ENCODE peak calls at places on chromosomes 2 and 18, in four cellular contexts. One of them, this sample, is unnamed. For H3K4me1, the result is how much of the 10 kb centered on the place peaks cover.

GRCh38 chr18:75003764-75004690 is 204.9 kb downstream of the PTGR3 start:
- DNase-seq in kidney: no peak
- DNase-seq in astrocyte: no peak
- DNase-seq in A549: no peak
- DNase-seq in this sample: no peak

GRCh38 chr2:37453024-37453423 is 108.6 kb downstream of the QPCT start:
- DNase-seq in A549: no peak
- DNase-seq in astrocyte: no peak
- DNase-seq in kidney: no peak
- DNase-seq in this sample: no peak

GRCh38 chr2:237723613-237724012 is 75.0 kb upstream of the RBM44 start:
- DNase-seq in kidney: no peak
- DNase-seq in astrocyte: peak
- DNase-seq in A549: peak
- DNase-seq in this sample: no peak

GRCh38 chr2:10460366-10460796 is 12.3 kb upstream of the ODC1 start:
- DNase-seq in kidney: no peak
- DNase-seq in astrocyte: no peak
- DNase-seq in A549: no peak
- DNase-seq in this sample: no peak

GRCh38 chr2:55811048-55811447 is 112.5 kb downstream of the EFEMP1 start:
- DNase-seq in astrocyte: no peak
- DNase-seq in kidney: no peak
- DNase-seq in A549: no peak
- DNase-seq in this sample: no peak

GRCh38 chr2:218896501-218897393 is 16.1 kb downstream of the WNT10A start:
- DNase-seq in kidney: peak
- DNase-seq in A549: peak
- DNase-seq in astrocyte: peak
- DNase-seq in this sample: no peak

GRCh38 chr2:197286805-197287595 is 23.6 kb downstream of the ANKRD44 start:
- DNase-seq in astrocyte: peak
- DNase-seq in A549: peak
- DNase-seq in kidney: no peak
- DNase-seq in this sample: no peak

GRCh38 chr2:89850881-89851582 is 1159.6 kb downstream of the RPIA start:
- DNase-seq in astrocyte: no peak
- DNase-seq in A549: no peak
- DNase-seq in kidney: no peak
- DNase-seq in this sample: no peak

GRCh38 chr18:34626404-34627137 is 83.5 kb upstream of the DTNA start:
- DNase-seq in kidney: no peak
- DNase-seq in astrocyte: peak
- DNase-seq in A549: no peak
- DNase-seq in this sample: no peak

GRCh38 chr18:54622084-54622483 is 31.0 kb downstream of the DYNAP start:
- DNase-seq in astrocyte: no peak
- DNase-seq in A549: no peak
- DNase-seq in kidney: no peak
- DNase-seq in this sample: no peak

GRCh38 chr2:176188969-176189665 is 649 bp downstream of the HOXD1 start:
- DNase-seq in astrocyte: no peak
- DNase-seq in A549: no peak
- DNase-seq in kidney: peak
- DNase-seq in this sample: peak

GRCh38 chr2:207254526-207255464 is 89.0 kb upstream of the KLF7 start:
- DNase-seq in kidney: no peak
- DNase-seq in A549: no peak
- DNase-seq in astrocyte: peak
- DNase-seq in this sample: no peak

GRCh38 chr18:49020621-49021021 is 69.9 kb upstream of the SMAD7 start:
- DNase-seq in A549: no peak
- DNase-seq in astrocyte: peak
- DNase-seq in kidney: peak
- DNase-seq in this sample: no peak

GRCh38 chr2:209495855-209496585 is 72.2 kb downstream of the MAP2 start:
- DNase-seq in A549: peak
- DNase-seq in kidney: no peak
- DNase-seq in astrocyte: peak
- DNase-seq in this sample: no peak

GRCh38 chr2:197165020-197165419 is 145.6 kb downstream of the ANKRD44 start:
- DNase-seq in A549: no peak
- DNase-seq in astrocyte: no peak
- DNase-seq in kidney: no peak
- DNase-seq in this sample: no peak

GRCh38 chr2:100891911-100892642 is 72.1 kb downstream of the NPAS2 start:
- DNase-seq in A549: no peak
- DNase-seq in astrocyte: peak
- DNase-seq in kidney: no peak
- DNase-seq in this sample: no peak

GRCh38 chr2:196530910-196531309 is 108.6 kb upstream of the CCDC150 start:
- DNase-seq in A549: no peak
- DNase-seq in kidney: no peak
- DNase-seq in astrocyte: no peak
- DNase-seq in this sample: no peak

GRCh38 chr2:205712983-205713531 is 30.8 kb downstream of the NRP2 start:
- DNase-seq in A549: no peak
- DNase-seq in kidney: no peak
- DNase-seq in astrocyte: no peak
- DNase-seq in this sample: no peak

GRCh38 chr18:10965104-10965503 is 184.3 kb downstream of the PIEZO2 start:
- DNase-seq in A549: no peak
- DNase-seq in kidney: no peak
- DNase-seq in astrocyte: no peak
- DNase-seq in this sample: no peak

GRCh38 chr2:15127876-15128275 is 433.3 kb downstream of the NBAS start:
- DNase-seq in A549: no peak
- DNase-seq in astrocyte: no peak
- DNase-seq in kidney: no peak
- DNase-seq in this sample: no peak

DNA sequence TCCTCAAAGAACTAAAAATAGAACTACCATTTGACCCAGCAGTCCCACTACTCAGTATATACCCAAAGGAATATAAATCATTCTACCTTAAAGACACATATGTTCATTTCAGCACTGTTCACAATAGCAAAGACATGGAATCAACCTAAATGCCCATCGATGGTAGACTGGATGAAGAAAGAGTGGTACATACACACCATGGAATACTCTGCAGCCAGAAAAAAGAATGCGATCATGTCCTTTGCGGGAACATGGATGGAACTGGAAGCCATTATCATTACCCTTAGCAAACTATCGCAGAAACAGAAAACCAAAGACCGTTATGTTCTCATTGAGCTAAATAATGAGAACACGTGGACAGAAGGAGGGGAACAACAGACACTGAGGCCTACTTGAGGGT is 44.5 kb downstream of the TWSG1 start:
- DNase-seq in A549: no peak
- DNase-seq in astrocyte: no peak
- DNase-seq in kidney: no peak
- DNase-seq in this sample: no peak
- H3K4me1 ChIP-seq in A549: under half
- H3K4me1 ChIP-seq in astrocyte: under half
- H3K4me1 ChIP-seq in kidney: under half
- H3K4me1 ChIP-seq in this sample: under half

DNA sequence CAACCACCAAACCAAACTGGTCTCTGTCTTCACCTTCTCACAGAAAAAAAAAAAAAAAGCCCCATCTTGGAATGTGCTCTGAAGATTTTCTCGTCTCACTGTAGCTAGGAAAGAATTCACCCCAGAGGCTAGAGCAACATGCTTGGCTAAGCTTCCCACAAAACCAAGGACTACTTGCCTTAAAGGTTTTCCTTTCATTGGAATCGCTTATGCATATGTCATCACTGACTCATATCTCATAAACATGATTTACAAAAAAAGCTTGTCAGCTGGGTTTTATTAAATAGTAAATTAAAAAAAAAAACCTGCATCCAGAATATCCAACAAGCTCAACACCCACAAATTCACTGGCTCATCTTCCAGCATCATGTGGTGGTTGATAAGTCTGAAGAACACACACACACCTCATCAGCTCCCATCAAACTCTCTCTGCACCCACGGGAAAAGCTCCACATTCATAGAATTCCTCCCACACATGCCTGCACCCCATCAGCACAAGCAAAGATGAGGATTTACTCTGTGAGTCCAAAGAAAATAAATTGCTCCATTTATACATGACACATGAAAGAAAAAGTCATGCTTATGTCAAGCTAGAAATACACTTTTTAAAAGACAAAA is 182.0 kb upstream of the TRIB2 start:
- DNase-seq in kidney: no peak
- DNase-seq in astrocyte: peak
- DNase-seq in A549: no peak
- DNase-seq in this sample: no peak
- H3K27ac ChIP-seq in kidney: no peak
- H3K27ac ChIP-seq in astrocyte: peak
- H3K27ac ChIP-seq in A549: no peak
- H3K27ac ChIP-seq in this sample: no peak

GRCh38 chr2:69017080-69017479 is 4.1 kb downstream of the ANTXR1 start:
- DNase-seq in kidney: no peak
- DNase-seq in A549: no peak
- DNase-seq in astrocyte: peak
- DNase-seq in this sample: no peak
- H3K4me1 ChIP-seq in kidney: under half
- H3K4me1 ChIP-seq in A549: half or more
- H3K4me1 ChIP-seq in astrocyte: under half
- H3K4me1 ChIP-seq in this sample: under half

GRCh38 chr2:172375247-172375646 is 52.1 kb upstream of the ITGA6 start:
- DNase-seq in A549: no peak
- DNase-seq in kidney: no peak
- DNase-seq in astrocyte: no peak
- DNase-seq in this sample: no peak

GRCh38 chr2:172376505-172377125 is 50.8 kb upstream of the ITGA6 start:
- DNase-seq in A549: no peak
- DNase-seq in astrocyte: no peak
- DNase-seq in kidney: no peak
- DNase-seq in this sample: no peak

GRCh38 chr2:172377408-172377807 is 50.0 kb upstream of the ITGA6 start:
- DNase-seq in astrocyte: no peak
- DNase-seq in A549: no peak
- DNase-seq in kidney: no peak
- DNase-seq in this sample: no peak

GRCh38 chr2:172381275-172381608 is 46.1 kb upstream of the ITGA6 start:
- DNase-seq in A549: no peak
- DNase-seq in kidney: no peak
- DNase-seq in astrocyte: no peak
- DNase-seq in this sample: no peak

GRCh38 chr2:172380436-172381274 is 46.7 kb upstream of the ITGA6 start:
- DNase-seq in astrocyte: peak
- DNase-seq in kidney: no peak
- DNase-seq in A549: no peak
- DNase-seq in this sample: no peak
- H3K27ac ChIP-seq in astrocyte: no peak
- H3K27ac ChIP-seq in kidney: peak
- H3K27ac ChIP-seq in A549: no peak
- H3K27ac ChIP-seq in this sample: no peak

DNA sequence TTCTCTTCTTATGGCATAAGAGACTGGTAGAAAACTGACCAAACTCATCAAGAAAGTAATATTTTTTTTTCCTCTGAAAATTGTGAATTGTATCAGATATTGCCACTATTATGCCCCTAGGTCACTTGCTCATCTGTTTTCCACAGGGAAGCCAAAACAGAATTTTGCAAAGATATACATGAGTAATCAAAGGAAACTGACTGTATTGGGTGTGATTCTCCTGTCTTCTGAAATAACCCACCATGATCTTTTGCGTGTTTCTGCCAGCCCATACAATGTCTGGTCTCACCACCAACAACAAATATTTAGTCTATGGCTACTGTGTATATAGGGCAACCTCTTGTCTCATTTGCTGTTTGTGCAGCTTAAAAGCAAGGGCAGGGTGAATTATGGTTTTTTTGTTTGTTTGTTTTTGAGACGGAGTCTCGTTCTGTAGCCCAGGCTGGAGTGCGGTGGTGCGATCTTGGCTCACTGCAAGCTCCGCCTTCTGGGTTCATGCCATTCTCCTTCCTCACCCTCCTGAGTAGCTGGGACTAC is 26.5 kb downstream of the EPAS1 start:
- DNase-seq in kidney: no peak
- DNase-seq in astrocyte: no peak
- DNase-seq in A549: no peak
- DNase-seq in this sample: no peak
- H3K4me1 ChIP-seq in kidney: half or more
- H3K4me1 ChIP-seq in astrocyte: under half
- H3K4me1 ChIP-seq in A549: half or more
- H3K4me1 ChIP-seq in this sample: half or more